ENCODE peak calls at places on chromosomes 1 and 21, in six cellular contexts. A is IMR-90, W is hepatocyte, Z is K562, X is lung, C is Caco-2. T is an unnamed sample. For H3K4me1 and H3K36me3, the result is how much of the 10 kb centered on the place peaks cover.

GRCh38 chr1:41658444-41659158 is 174.1 kb upstream of the EDN2 start:
- DNase-seq in A (no peak), W (no peak), Z (no peak), X (no peak), C (no peak), T (peak)

GRCh38 chr1:154334647-154335350 is 9.5 kb downstream of the ATP8B2 start:
- DNase-seq in A (peak), W (peak), Z (peak), X (peak), C (peak), T (peak)

GRCh38 chr1:241518447-241519307 is 878 bp downstream of the FH start:
- DNase-seq in A (peak), W (peak), Z (peak), X (peak), C (peak), T (peak)

GRCh38 chr1:224390517-224390916 is 33.8 kb downstream of the CNIH4 start:
- DNase-seq in A (no peak), W (no peak), Z (no peak), X (no peak), C (no peak), T (no peak)

GRCh38 chr1:92043621-92044020 is 13.8 kb downstream of the EPHX4 start:
- DNase-seq in A (no peak), W (no peak), Z (no peak), X (no peak), C (no peak), T (no peak)

GRCh38 chr1:20028125-20028524 is 41.9 kb upstream of the PLA2G5 start:
- DNase-seq in A (no peak), W (no peak), Z (no peak), X (no peak), C (no peak), T (no peak)

GRCh38 chr1:229001467-229001866 is 266.2 kb downstream of the RHOU start:
- DNase-seq in A (no peak), W (no peak), Z (no peak), X (no peak), C (no peak), T (no peak)

GRCh38 chr1:91245437-91245836 is 159.2 kb downstream of the HFM1 start:
- DNase-seq in A (no peak), W (no peak), Z (no peak), X (no peak), C (no peak), T (no peak)

GRCh38 chr1:19682257-19682656 is 17.6 kb downstream of the HTR6 start:
- DNase-seq in A (peak), W (no peak), Z (peak), X (no peak), C (no peak), T (no peak)

GRCh38 chr1:198333744-198334143 is 176.9 kb downstream of the NEK7 start:
- DNase-seq in A (peak), W (no peak), Z (no peak), X (no peak), C (no peak), T (no peak)

GRCh38 chr1:224287714-224288113 is 42.3 kb downstream of the NVL start:
- DNase-seq in A (no peak), W (no peak), Z (no peak), X (no peak), C (no peak), T (no peak)

GRCh38 chr1:225933072-225933471 is 7.9 kb downstream of the LEFTY2 start:
- DNase-seq in A (peak), W (no peak), Z (no peak), X (no peak), C (no peak), T (no peak)

GRCh38 chr1:211133393-211133840 is 531 bp downstream of the KCNH1 start:
- DNase-seq in A (no peak), W (peak), Z (no peak), X (no peak), C (no peak), T (peak)

GRCh38 chr1:9589719-9590157 is 1.0 kb downstream of the TMEM201 start:
- DNase-seq in A (peak), W (no peak), Z (peak), X (no peak), C (no peak), T (no peak)

GRCh38 chr1:18955442-18956188 is 861 bp downstream of the IFFO2 start:
- DNase-seq in A (no peak), W (peak), Z (peak), X (no peak), C (peak), T (peak)

GRCh38 chr1:156689035-156689959 is 12.1 kb upstream of the NES start:
- DNase-seq in A (peak), W (peak), Z (peak), X (peak), C (peak), T (peak)

GRCh38 chr1:24866211-24867063 is 63.6 kb downstream of the RUNX3 start:
- DNase-seq in A (no peak), W (no peak), Z (no peak), X (peak), C (no peak), T (no peak)

GRCh38 chr1:10152709-10153284 is 57.6 kb upstream of the KIF1B start:
- DNase-seq in A (peak), W (peak), Z (peak), X (no peak), C (peak), T (peak)

GRCh38 chr21:42096593-42096992 is 25.5 kb downstream of the UMODL1 start:
- DNase-seq in A (no peak), W (no peak), Z (no peak), X (no peak), C (no peak), T (no peak)

GRCh38 chr1:3530086-3530930 is 75.8 kb downstream of the ARHGEF16 start:
- DNase-seq in A (no peak), W (peak), Z (no peak), X (no peak), C (peak), T (no peak)

GRCh38 chr1:147840909-147841308 is 61.7 kb upstream of the GJA8 start:
- DNase-seq in A (peak), W (peak), Z (peak), X (no peak), C (peak), T (no peak)

GRCh38 chr1:65147424-65148177 is 402 bp upstream of the AK4 start:
- DNase-seq in A (no peak), W (peak), Z (peak), X (no peak), C (peak), T (peak)

GRCh38 chr1:26721669-26722355 is 26.0 kb downstream of the ARID1A start:
- DNase-seq in A (no peak), W (no peak), Z (peak), X (no peak), C (no peak), T (no peak)

GRCh38 chr1:90347366-90347765 is 352.5 kb downstream of the ZNF326 start:
- DNase-seq in A (no peak), W (peak), Z (no peak), X (peak), C (no peak), T (no peak)

GRCh38 chr1:61299468-61299867 is 217.1 kb downstream of the NFIA start:
- DNase-seq in A (no peak), W (peak), Z (no peak), X (no peak), C (peak), T (no peak)

GRCh38 chr1:201542166-201543045 is 3.5 kb downstream of the NAV1 start:
- DNase-seq in A (peak), W (no peak), Z (no peak), X (no peak), C (no peak), T (no peak)

GRCh38 chr1:217534566-217534965 is 96.3 kb downstream of the GPATCH2 start:
- DNase-seq in A (no peak), W (no peak), Z (no peak), X (no peak), C (no peak), T (no peak)

GRCh38 chr1:160260436-160261382 is 1.6 kb downstream of the DCAF8 start:
- DNase-seq in A (peak), W (peak), Z (peak), X (no peak), C (peak), T (no peak)

GRCh38 chr1:30085814-30086770 is 637.3 kb downstream of the MATN1 start:
- DNase-seq in A (peak), W (peak), Z (peak), X (no peak), C (peak), T (no peak)

GRCh38 chr21:44900559-44901251 is 20.0 kb downstream of the ITGB2 start:
- DNase-seq in A (no peak), W (no peak), Z (no peak), X (no peak), C (no peak), T (peak)

GRCh38 chr1:89352421-89352820 is 11.4 kb upstream of the GBP6 start:
- DNase-seq in A (no peak), W (no peak), Z (no peak), X (no peak), C (no peak), T (no peak)

GRCh38 chr1:19765623-19766022 is 34.1 kb downstream of the TMCO4 start:
- DNase-seq in A (peak), W (peak), Z (peak), X (no peak), C (no peak), T (no peak)

GRCh38 chr1:219350172-219350571 is 176.5 kb downstream of the LYPLAL1 start:
- DNase-seq in A (no peak), W (no peak), Z (no peak), X (no peak), C (no peak), T (no peak)

GRCh38 chr1:31798433-31799195 is 17.2 kb downstream of the SPOCD1 start:
- DNase-seq in A (peak), W (peak), Z (no peak), X (no peak), C (no peak), T (no peak)
- H3K4me3 ChIP-seq in A (peak), W (no peak), Z (no peak), X (no peak), C (no peak), T (no peak)

GRCh38 chr1:15414450-15414823 is 4.7 kb downstream of the EFHD2 start:
- DNase-seq in A (no peak), W (no peak), Z (no peak), X (no peak), C (no peak), T (no peak)
- H3K4me1 ChIP-seq in A (under half), W (under half), Z (half or more), X (under half), C (under half), T (half or more)

GRCh38 chr1:52139817-52140540 is 1.9 kb upstream of the ZFYVE9 start:
- DNase-seq in A (peak), W (peak), Z (no peak), X (no peak), C (no peak), T (no peak)
- H3K36me3 ChIP-seq in A (under half), W (under half), Z (under half), X (under half), C (under half), T (under half)

GRCh38 chr1:66275601-66276023 is 258.3 kb upstream of the SGIP1 start:
- DNase-seq in A (no peak), W (no peak), Z (no peak), X (no peak), C (no peak), T (no peak)

GRCh38 chr1:66281808-66282207 is 252.1 kb upstream of the SGIP1 start:
- DNase-seq in A (no peak), W (no peak), Z (no peak), X (no peak), C (no peak), T (no peak)

GRCh38 chr1:66275083-66275482 is 258.9 kb upstream of the SGIP1 start:
- DNase-seq in A (no peak), W (no peak), Z (no peak), X (no peak), C (no peak), T (no peak)

GRCh38 chr1:66276229-66276628 is 257.7 kb upstream of the SGIP1 start:
- DNase-seq in A (no peak), W (no peak), Z (no peak), X (no peak), C (no peak), T (no peak)

GRCh38 chr1:66278260-66279046 is 255.5 kb upstream of the SGIP1 start:
- DNase-seq in A (no peak), W (no peak), Z (no peak), X (no peak), C (no peak), T (no peak)
- H3K4me3 ChIP-seq in A (no peak), W (no peak), Z (no peak), X (no peak), C (no peak), T (no peak)

GRCh38 chr1:70290248-70290647 is 64.3 kb downstream of the ANKRD13C start:
- DNase-seq in A (peak), W (no peak), Z (no peak), X (no peak), C (no peak), T (no peak)

GRCh38 chr1:70286453-70286852 is 65.3 kb downstream of the SRSF11 start:
- DNase-seq in A (no peak), W (no peak), Z (no peak), X (no peak), C (no peak), T (no peak)

GRCh38 chr1:70288171-70288570 is 66.4 kb downstream of the ANKRD13C start:
- DNase-seq in A (peak), W (no peak), Z (no peak), X (no peak), C (no peak), T (no peak)

GRCh38 chr1:70278710-70279109 is 57.5 kb downstream of the SRSF11 start:
- DNase-seq in A (no peak), W (no peak), Z (no peak), X (no peak), C (no peak), T (no peak)

GRCh38 chr1:70284366-70284765 is 63.2 kb downstream of the SRSF11 start:
- DNase-seq in A (no peak), W (no peak), Z (no peak), X (no peak), C (no peak), T (no peak)
- H3K4me1 ChIP-seq in A (under half), W (under half), Z (under half), X (under half), C (under half), T (under half)

GRCh38 chr1:31523769-31524168 is 52.5 kb upstream of the TINAGL1 start:
- DNase-seq in A (no peak), W (peak), Z (no peak), X (peak), C (no peak), T (peak)
- H3K36me3 ChIP-seq in A (under half), W (under half), Z (under half), X (under half), C (under half), T (under half)

DNA sequence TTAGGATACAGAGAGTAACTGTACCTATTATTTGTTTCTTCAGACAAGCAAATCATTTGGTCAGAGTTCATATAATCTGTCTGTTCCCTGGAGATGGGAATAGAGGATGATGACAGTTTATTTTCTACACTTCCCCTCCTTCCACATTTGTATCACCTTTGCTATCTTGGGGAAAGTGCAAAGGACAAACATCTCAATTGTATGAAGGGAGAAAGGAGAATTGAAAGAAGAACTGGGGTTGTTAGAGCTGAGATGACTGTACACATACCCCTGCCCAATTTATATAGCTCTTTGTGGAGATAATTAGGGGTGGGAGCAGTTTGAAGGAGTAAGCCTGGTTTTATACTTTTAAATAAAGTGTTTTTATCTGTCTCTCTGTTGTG is 14.0 kb downstream of the POLR3GL start:
- DNase-seq in A (no peak), W (no peak), Z (no peak), X (no peak), C (no peak), T (no peak)
- H3K4me3 ChIP-seq in A (no peak), W (no peak), Z (no peak), X (no peak), C (no peak), T (no peak)

GRCh38 chr1:246300653-246301549 is 206.2 kb downstream of the SMYD3 start:
- DNase-seq in A (no peak), W (no peak), Z (no peak), X (no peak), C (no peak), T (no peak)
- H3K4me1 ChIP-seq in A (under half), W (under half), Z (under half), X (under half), C (under half), T (under half)

GRCh38 chr1:62682531-62682930 is 5.7 kb downstream of the DOCK7 start:
- DNase-seq in A (peak), W (no peak), Z (no peak), X (no peak), C (no peak), T (no peak)

GRCh38 chr1:62687903-62688686 is at the start of gene DOCK7:
- DNase-seq in A (peak), W (peak), Z (peak), X (peak), C (peak), T (peak)

GRCh38 chr1:62686822-62687221 is 1.4 kb downstream of the DOCK7 start:
- DNase-seq in A (no peak), W (no peak), Z (no peak), X (no peak), C (no peak), T (no peak)

GRCh38 chr1:62687421-62687902 is 724 bp downstream of the DOCK7 start:
- DNase-seq in A (peak), W (peak), Z (peak), X (peak), C (peak), T (peak)

DNA sequence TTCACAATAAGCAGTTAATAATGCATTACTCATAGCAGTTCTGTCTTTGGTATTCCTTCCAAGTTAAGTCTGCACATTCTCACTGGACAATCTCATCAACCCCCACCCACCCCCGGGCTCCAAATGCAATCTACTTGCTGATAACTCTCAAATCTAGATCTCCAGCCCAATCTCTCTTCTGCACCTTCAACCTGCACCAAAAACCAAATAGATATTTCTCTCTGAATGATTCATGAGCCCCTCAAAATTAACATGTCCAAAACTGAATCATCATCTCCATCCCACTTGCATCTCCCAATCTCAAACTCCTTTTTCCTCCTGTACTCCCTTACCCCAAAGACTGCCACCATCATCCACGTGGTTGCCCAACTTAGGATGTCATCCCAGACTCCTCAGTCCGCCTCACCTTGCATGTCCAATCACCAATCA is 2.7 kb downstream of the DOCK7 start:
- DNase-seq in A (peak), W (no peak), Z (peak), X (no peak), C (no peak), T (no peak)
- H3K36me3 ChIP-seq in A (under half), W (under half), Z (under half), X (under half), C (under half), T (under half)

DNA sequence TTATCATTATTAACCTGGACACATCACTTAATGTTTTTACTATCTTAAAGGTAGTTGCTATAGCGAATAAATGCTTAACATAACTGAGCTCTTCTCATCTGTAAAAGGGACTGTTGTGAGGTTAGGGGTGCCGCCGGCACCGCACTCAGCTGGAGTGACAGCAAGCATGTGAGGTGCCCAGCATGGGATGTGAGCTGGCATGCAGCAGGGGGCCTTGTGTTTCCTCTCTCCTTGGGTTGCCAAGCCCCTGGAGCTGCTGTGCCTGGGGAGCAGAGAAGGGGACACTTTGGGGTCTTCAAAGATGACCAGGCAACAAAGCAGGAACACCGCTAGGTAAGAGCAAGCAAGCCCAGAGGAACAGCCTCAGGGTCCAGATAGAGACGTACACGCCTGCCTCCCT is 2.1 kb upstream of the ZC3H12A start:
- DNase-seq in A (no peak), W (no peak), Z (no peak), X (no peak), C (no peak), T (no peak)
- H3K4me3 ChIP-seq in A (no peak), W (no peak), Z (no peak), X (no peak), C (no peak), T (no peak)

T was measured in mucosa of descending colon.